ENCODE peak calls at places on chromosomes 4 and X, in six cellular contexts. K, A, C, Z, I and G are unnamed samples.

GRCh38 chr4:173289351-173289725 is 44.8 kb downstream of the HMGB2 start:
- DNase-seq in Z (no peak), A (no peak), K (no peak), I (no peak), C (no peak), G (no peak)

GRCh38 chrX:153400146-153401132 is 711 bp downstream of the PNMA6E start:
- DNase-seq in Z (peak; percentile 53), I (peak; percentile 41), K (peak; percentile 35), C (peak; percentile 40), A (no peak), G (no peak)

GRCh38 chr4:146490106-146490505 is 31.6 kb downstream of the SLC10A7 start:
- DNase-seq in C (no peak), A (no peak), Z (no peak), K (no peak), I (no peak), G (no peak)

GRCh38 chr4:30866444-30866843 is 146.3 kb downstream of the PCDH7 start:
- DNase-seq in A (no peak), I (no peak), C (no peak), K (no peak), Z (no peak), G (no peak)

GRCh38 chrX:136768469-136769084 is 12.2 kb downstream of the ARHGEF6 start:
- DNase-seq in Z (peak; percentile 17), C (no peak), A (no peak), K (peak; percentile 57), I (peak; percentile 37), G (peak; percentile 61)

GRCh38 chr4:133483600-133484246 is 334.6 kb downstream of the PCDH10 start:
- DNase-seq in Z (no peak), C (no peak), A (no peak), I (no peak), K (peak; percentile 34), G (peak; percentile 2)

GRCh38 chrX:15269618-15270521 is at the start of gene ASB9:
- DNase-seq in K (peak; percentile 39), Z (no peak), I (peak; percentile 47), A (peak; percentile 15), C (no peak), G (no peak)

GRCh38 chr4:109184421-109184956 is 118.0 kb downstream of the COL25A1 start:
- DNase-seq in C (no peak), K (no peak), Z (peak; percentile 21), I (no peak), A (no peak), G (no peak)

GRCh38 chr4:110442309-110442708 is 33.6 kb upstream of the ENPEP start:
- DNase-seq in Z (no peak), K (no peak), C (no peak), A (no peak), I (no peak), G (no peak)

GRCh38 chrX:48468693-48469691 is 1.1 kb downstream of the SLC38A5 start:
- DNase-seq in Z (no peak), C (no peak), K (no peak), I (peak; percentile 31), A (no peak), G (no peak)

GRCh38 chr4:41613362-41613761 is 75.4 kb downstream of the LIMCH1 start:
- DNase-seq in K (no peak), A (no peak), C (no peak), I (no peak), Z (no peak), G (no peak)

GRCh38 chr4:7831330-7831729 is 108.3 kb downstream of the AFAP1 start:
- DNase-seq in C (no peak), A (no peak), Z (no peak), K (no peak), I (no peak), G (peak; percentile 51)

GRCh38 chr4:7829687-7830580 is 109.7 kb downstream of the AFAP1 start:
- DNase-seq in A (no peak), K (no peak), C (no peak), Z (no peak), I (peak; percentile 55), G (no peak)

GRCh38 chr4:7832331-7832730 is 107.3 kb downstream of the AFAP1 start:
- DNase-seq in I (no peak), C (no peak), Z (no peak), A (no peak), K (no peak), G (no peak)

GRCh38 chr4:7831858-7832257 is 107.8 kb downstream of the AFAP1 start:
- DNase-seq in A (no peak), Z (no peak), K (no peak), I (no peak), C (no peak), G (no peak)

GRCh38 chr4:7830747-7831146 is 108.9 kb downstream of the AFAP1 start:
- DNase-seq in C (no peak), I (no peak), K (no peak), A (no peak), Z (no peak), G (no peak)
- H3K4me3 ChIP-seq in C (no peak overlapping the region), I (no peak overlapping the region), K (no peak overlapping the region), A (no peak overlapping the region), Z (no peak overlapping the region), G (no peak overlapping the region)

GRCh38 chrX:119693032-119693995 is at the start of gene SEPTIN6:
- DNase-seq in C (no peak), K (peak; percentile 51), I (peak; percentile 82), Z (peak; percentile 66), A (no peak), G (no peak)

GRCh38 chrX:119690921-119691716 is 1.8 kb downstream of the SEPTIN6 start:
- DNase-seq in K (no peak), C (no peak), Z (no peak), A (no peak), I (peak; percentile 11), G (no peak)

GRCh38 chrX:119694601-119695534 is 1.9 kb upstream of the SEPTIN6 start:
- DNase-seq in A (no peak), K (no peak), I (no peak), C (no peak), Z (no peak), G (no peak)

GRCh38 chrX:119693996-119694451 is 1.1 kb upstream of the SEPTIN6 start:
- DNase-seq in K (no peak), A (no peak), Z (no peak), I (peak; percentile 11), C (no peak), G (no peak)

DNA sequence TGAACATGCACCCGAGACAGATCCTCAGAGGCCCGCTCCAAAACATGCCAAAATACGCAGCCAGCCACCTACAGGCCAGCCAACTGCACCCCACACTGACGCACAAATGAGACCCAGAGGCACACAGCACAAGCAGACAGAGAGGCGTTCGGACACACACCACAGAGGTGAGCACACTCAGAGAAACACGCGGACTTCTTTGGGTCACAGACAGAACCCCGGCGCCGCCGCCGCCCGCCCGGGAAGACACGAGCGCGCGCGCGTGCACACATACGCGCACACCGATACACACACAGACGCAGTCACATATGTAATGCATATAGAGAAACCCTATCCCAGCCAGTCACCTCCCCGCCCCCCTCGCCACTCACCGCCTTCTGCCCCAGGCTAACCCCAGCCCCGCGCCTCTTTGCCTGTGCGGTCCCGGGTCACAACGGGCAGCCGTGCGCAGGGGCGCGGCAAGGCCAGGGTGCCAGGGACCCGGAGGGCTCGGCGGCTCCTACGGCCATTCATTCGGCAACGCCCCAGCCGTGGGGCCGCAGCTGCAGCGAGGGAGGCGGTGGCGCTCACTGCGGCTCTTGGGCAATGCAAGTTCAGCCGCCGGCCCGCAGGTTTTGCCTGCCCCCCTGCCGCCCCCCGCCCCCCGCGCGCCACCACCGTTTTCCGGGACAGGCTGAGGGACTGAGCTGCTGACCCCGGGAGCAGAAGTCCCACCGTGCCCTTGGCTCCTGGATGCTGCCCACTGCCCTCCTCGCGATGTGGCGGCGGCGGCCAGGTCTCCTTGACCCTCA is 532 bp downstream of the SEPTIN6 start:
- DNase-seq in A (no peak), I (peak; percentile 47), C (no peak), Z (peak; percentile 24), K (no peak), G (no peak)
- TF ChIP-seq CTCF in A (no peak), I (no peak), C (no peak), Z (no peak), K (no peak), G (peak; percentile 17)

GRCh38 chr4:5892321-5893012 is 419 bp downstream of the CRMP1 start:
- DNase-seq in A (no peak), K (no peak), I (no peak), Z (no peak), C (no peak), G (no peak)
- H3K27me3 ChIP-seq in A (peaks cover 6% of the 10 kb centered on the region), K (peaks cover 28% of the 10 kb centered on the region), I (peaks cover 92% of the 10 kb centered on the region), Z (peaks cover 97% of the 10 kb centered on the region), C (peaks cover 46% of the 10 kb centered on the region), G (peaks cover 49% of the 10 kb centered on the region)

DNA sequence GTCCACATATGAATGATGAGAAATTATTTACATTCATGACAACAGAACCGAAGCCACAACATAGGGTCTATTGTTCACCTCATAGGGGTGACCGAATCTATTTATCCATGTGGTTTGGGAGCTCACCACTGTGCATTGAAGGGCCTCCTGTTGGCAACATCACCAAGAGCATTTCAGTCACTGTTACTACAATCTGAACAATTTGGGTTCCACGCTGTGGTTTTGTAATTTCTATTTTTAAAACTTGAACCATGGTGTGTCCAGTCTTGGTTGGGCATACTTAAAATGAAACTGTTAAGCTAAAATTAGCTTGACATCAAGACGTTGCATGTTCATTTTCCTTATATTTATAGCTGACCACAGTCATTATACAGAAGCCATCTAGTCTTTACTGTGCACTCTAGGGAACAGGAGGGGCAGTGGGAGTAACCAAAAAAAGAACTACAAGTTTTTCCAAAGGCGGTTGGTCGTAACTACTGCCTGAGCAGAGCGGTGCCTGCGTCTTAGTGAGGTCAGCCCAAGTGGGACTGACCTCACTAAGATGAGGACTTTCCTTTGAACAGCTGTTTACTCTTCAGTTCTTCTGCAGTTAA is 192.1 kb downstream of the SPRY1 start:
- DNase-seq in C (no peak), A (no peak), Z (no peak), K (no peak), I (peak; percentile 18), G (no peak)
- H3K4me3 ChIP-seq in C (no peak overlapping the region), A (no peak overlapping the region), Z (no peak overlapping the region), K (no peak overlapping the region), I (no peak overlapping the region), G (no peak overlapping the region)

GRCh38 chrX:47215291-47215900 is 3.1 kb upstream of the CDK16 start:
- DNase-seq in A (no peak), K (no peak), Z (no peak), C (no peak), I (no peak), G (no peak)

GRCh38 chrX:47214435-47215077 is 3.9 kb upstream of the CDK16 start:
- DNase-seq in K (no peak), I (no peak), Z (no peak), A (no peak), C (no peak), G (no peak)

GRCh38 chrX:47217121-47217851 is 1.2 kb upstream of the CDK16 start:
- DNase-seq in I (no peak), A (no peak), K (no peak), Z (no peak), C (no peak), G (no peak)

GRCh38 chrX:47217852-47218279 is 615 bp upstream of the CDK16 start:
- DNase-seq in A (peak; percentile 97), C (peak; percentile 97), K (peak; percentile 95), Z (peak; percentile 92), I (peak; percentile 99), G (peak; percentile 95)

DNA sequence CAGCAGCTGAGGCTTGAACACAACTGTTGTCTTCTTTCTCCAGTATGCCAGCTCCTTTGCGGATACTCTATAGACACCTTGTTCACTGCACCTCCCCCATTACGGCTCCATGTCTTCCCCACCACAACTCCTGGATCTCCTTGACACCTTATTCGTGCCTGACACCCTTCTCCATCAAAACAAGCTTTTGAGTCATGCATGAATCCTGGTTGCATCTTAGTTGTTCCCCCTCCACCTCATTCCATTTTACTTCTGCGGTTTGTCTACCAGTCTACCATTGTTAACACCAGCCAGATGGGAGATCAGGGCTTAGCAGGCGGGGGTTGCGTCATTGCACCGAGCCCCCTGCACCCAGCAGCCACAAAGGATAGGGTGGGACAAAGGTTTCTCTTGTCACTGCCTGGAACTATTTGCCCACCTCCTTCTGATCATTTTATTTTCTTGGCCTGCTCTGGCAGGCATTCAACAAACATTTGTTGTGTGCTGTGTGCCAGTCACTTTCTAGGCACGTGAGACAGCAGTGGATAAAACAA is 2.0 kb upstream of the CDK16 start:
- DNase-seq in Z (no peak), K (no peak), I (no peak), C (no peak), A (no peak), G (no peak)
- TF ChIP-seq CTCF in Z (no peak), K (no peak), I (no peak), C (no peak), A (no peak), G (no peak)